ENCODE peak calls at places on chromosome 4, in four cellular contexts. T is lower leg skin, P is body of pancreas, O is AG09309. W is an unnamed sample.

GRCh38 chr4:76276813-76277212 is 25.3 kb downstream of the FAM47E start:
- DNase-seq in P (no peak), T (no peak), O (no peak), W (no peak)

GRCh38 chr4:125140966-125141495 is 173.7 kb upstream of the FAT4 start:
- DNase-seq in P (no peak), T (no peak), O (peak), W (no peak)

GRCh38 chr4:122759639-122760310 is 27.3 kb downstream of the BBS12 start:
- DNase-seq in O (no peak), P (no peak), T (no peak), W (no peak)

GRCh38 chr4:740656-741282 is 35.1 kb downstream of the PCGF3 start:
- DNase-seq in T (no peak), P (no peak), O (no peak), W (no peak)

GRCh38 chr4:26406346-26406975 is 83.8 kb downstream of the CCKAR start:
- DNase-seq in T (no peak), O (no peak), P (no peak), W (no peak)

GRCh38 chr4:140098481-140099132 is 55.4 kb downstream of the MAML3 start:
- DNase-seq in O (no peak), P (no peak), T (no peak), W (no peak)

GRCh38 chr4:12979797-12980196 is 504.3 kb downstream of the RAB28 start:
- DNase-seq in T (no peak), O (no peak), P (no peak), W (peak)

GRCh38 chr4:53981573-53981972 is 82.8 kb downstream of the CHIC2 start:
- DNase-seq in O (peak), T (no peak), P (no peak), W (no peak)

GRCh38 chr4:6275898-6276563 is 6.4 kb downstream of the WFS1 start:
- DNase-seq in T (no peak), O (no peak), P (no peak), W (no peak)

GRCh38 chr4:6275351-6275750 is 5.7 kb downstream of the WFS1 start:
- DNase-seq in P (no peak), O (no peak), T (no peak), W (no peak)

GRCh38 chr4:6272863-6273660 is 3.4 kb downstream of the WFS1 start:
- DNase-seq in P (no peak), O (peak), T (no peak), W (no peak)

GRCh38 chr4:6271701-6272465 is 2.2 kb downstream of the WFS1 start:
- DNase-seq in O (no peak), T (no peak), P (peak), W (no peak)

DNA sequence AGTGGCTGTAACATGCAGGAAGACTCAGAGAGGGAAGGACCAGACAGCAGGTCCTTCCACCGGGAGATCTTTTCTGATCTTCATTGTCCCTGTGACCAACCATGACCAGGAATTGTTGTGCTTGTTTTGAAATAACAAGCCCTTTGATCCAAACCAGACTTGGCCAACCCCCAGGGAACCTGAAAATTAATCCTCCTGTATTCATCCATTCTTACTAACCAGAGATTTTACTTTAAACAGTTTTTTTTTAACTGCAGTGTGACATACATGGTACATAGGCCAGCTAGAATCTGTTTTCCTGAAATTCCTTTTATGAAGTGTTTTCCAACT is 4.0 kb downstream of the WFS1 start:
- DNase-seq in T (no peak), P (no peak), O (no peak), W (no peak)
- H3K4me3 ChIP-seq in T (no peak), P (no peak), O (no peak), W (no peak)

DNA sequence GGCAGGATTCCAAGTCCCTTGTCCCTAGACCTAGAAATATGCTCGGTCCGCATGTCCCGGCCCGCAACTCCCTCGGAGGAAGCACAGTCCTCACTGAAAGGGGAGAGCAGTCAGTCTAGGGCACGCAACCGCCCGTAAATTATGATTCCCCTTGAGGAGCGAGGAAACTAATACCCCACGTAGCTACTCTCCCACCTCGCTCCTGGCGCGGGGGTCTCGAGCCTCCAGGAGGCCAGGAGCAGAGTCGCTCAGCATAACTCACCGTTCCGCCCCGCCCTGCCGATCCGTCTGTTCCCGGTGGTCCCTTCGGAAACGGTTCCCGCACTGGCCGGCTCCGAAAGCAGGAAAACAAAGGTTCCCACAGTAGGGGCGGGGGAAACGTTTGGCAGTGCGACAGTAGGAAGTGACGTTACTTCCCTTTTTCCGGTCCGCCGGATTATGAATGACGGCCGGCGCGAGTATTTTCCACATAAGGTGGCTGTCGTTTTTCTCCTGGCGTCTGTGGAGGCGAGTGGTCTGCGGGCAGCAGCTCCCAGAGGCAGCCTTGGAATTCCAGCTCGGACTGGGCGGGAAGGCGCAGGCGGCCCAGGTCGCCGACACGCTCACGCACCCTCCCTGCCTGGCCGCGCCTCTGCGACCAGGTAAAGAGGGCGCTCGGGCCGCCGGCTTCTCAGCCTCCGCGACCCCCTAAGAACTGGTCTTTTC is at the start of the genes GSTCD and INTS12:
- DNase-seq in P (peak), T (peak), O (peak), W (peak)
- H3K4me3 ChIP-seq in P (peak), T (peak), O (peak), W (peak)

DNA sequence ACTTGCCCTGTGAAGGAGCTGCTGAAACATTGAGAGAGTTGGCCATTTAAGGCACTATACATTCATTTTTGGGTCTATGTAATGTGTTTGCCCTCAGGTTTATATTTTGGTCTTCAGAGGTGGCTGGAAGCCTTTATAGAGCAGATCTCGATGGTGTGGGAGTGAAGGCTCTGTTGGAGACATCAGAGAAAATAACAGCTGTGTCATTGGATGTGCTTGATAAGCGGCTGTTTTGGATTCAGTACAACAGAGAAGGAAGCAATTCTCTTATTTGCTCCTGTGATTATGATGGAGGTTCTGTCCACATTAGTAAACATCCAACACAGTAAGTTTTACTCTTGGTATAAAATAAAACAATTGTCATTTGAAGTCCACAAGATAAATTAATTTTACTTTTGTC is 31.1 kb downstream of the EGF start:
- DNase-seq in T (no peak), P (no peak), O (no peak), W (no peak)
- H3K4me3 ChIP-seq in T (no peak), P (no peak), O (no peak), W (no peak)

GRCh38 chr4:151012836-151013235 is 2.2 kb downstream of the LRBA start:
- DNase-seq in T (no peak), P (no peak), O (no peak), W (peak)
- H3K4me3 ChIP-seq in T (no peak), P (no peak), O (no peak), W (no peak)

W was measured in mucosa of descending colon.